ENCODE peak calls at places on chromosomes 6 and 20, in four cellular contexts. One of them, this sample, is unnamed.

GRCh38 chr6:42017021-42017643 is 33.2 kb upstream of the TAF8 start:
- DNase-seq in HepG2: no peak
- DNase-seq in GM12878: no peak
- DNase-seq in K562: peak
- DNase-seq in this sample: no peak

GRCh38 chr6:44444853-44445252 is 57.3 kb downstream of the CDC5L start:
- DNase-seq in HepG2: no peak
- DNase-seq in K562: no peak
- DNase-seq in GM12878: no peak
- DNase-seq in this sample: no peak

GRCh38 chr6:150685860-150686259 is 86.2 kb downstream of the PLEKHG1 start:
- DNase-seq in GM12878: peak
- DNase-seq in HepG2: peak
- DNase-seq in K562: peak
- DNase-seq in this sample: peak

GRCh38 chr6:43296780-43297494 is 1.1 kb upstream of the SLC22A7 start:
- DNase-seq in GM12878: no peak
- DNase-seq in K562: no peak
- DNase-seq in HepG2: no peak
- DNase-seq in this sample: no peak

GRCh38 chr20:32911355-32911754 is 52.6 kb downstream of the EFCAB8 start:
- DNase-seq in HepG2: no peak
- DNase-seq in GM12878: no peak
- DNase-seq in K562: no peak
- DNase-seq in this sample: no peak

GRCh38 chr6:134935076-134935475 is 14.8 kb downstream of the ALDH8A1 start:
- DNase-seq in K562: no peak
- DNase-seq in HepG2: no peak
- DNase-seq in GM12878: no peak
- DNase-seq in this sample: no peak

GRCh38 chr6:169970306-169970988 is 219.0 kb downstream of the ERMARD start:
- DNase-seq in GM12878: no peak
- DNase-seq in K562: no peak
- DNase-seq in HepG2: no peak
- DNase-seq in this sample: no peak

GRCh38 chr20:23180451-23180921 is 94.4 kb upstream of the CD93 start:
- DNase-seq in HepG2: no peak
- DNase-seq in GM12878: no peak
- DNase-seq in K562: peak
- DNase-seq in this sample: no peak

GRCh38 chr6:3768502-3768901 is 17.0 kb upstream of the PXDC1 start:
- DNase-seq in HepG2: no peak
- DNase-seq in GM12878: no peak
- DNase-seq in K562: no peak
- DNase-seq in this sample: no peak

GRCh38 chr6:45697605-45698004 is 318.1 kb downstream of the CLIC5 start:
- DNase-seq in GM12878: no peak
- DNase-seq in HepG2: no peak
- DNase-seq in K562: no peak
- DNase-seq in this sample: no peak

GRCh38 chr6:53159558-53159957 is 10.9 kb upstream of the GCM1 start:
- DNase-seq in GM12878: no peak
- DNase-seq in HepG2: peak
- DNase-seq in K562: no peak
- DNase-seq in this sample: peak

GRCh38 chr20:2093200-2093781 is 8.3 kb upstream of the STK35 start:
- DNase-seq in HepG2: peak
- DNase-seq in GM12878: no peak
- DNase-seq in K562: no peak
- DNase-seq in this sample: peak

GRCh38 chr20:50133474-50134217 is 19.9 kb downstream of the PEDS1 start:
- DNase-seq in GM12878: no peak
- DNase-seq in HepG2: no peak
- DNase-seq in K562: no peak
- DNase-seq in this sample: no peak

GRCh38 chr20:21516861-21517565 is 3.1 kb upstream of the NKX2-2 start:
- DNase-seq in GM12878: no peak
- DNase-seq in K562: no peak
- DNase-seq in HepG2: no peak
- DNase-seq in this sample: no peak

GRCh38 chr6:84762220-84762940 is 2.0 kb downstream of the TBX18 start:
- DNase-seq in HepG2: no peak
- DNase-seq in GM12878: no peak
- DNase-seq in K562: peak
- DNase-seq in this sample: peak

GRCh38 chr6:15493437-15494168 is 169.2 kb downstream of the DTNBP1 start:
- DNase-seq in HepG2: no peak
- DNase-seq in K562: no peak
- DNase-seq in GM12878: no peak
- DNase-seq in this sample: no peak

GRCh38 chr6:1619666-1620503 is 10.2 kb downstream of the FOXC1 start:
- DNase-seq in K562: no peak
- DNase-seq in HepG2: no peak
- DNase-seq in GM12878: no peak
- DNase-seq in this sample: no peak
- TF ChIP-seq FOXM1 in K562: no peak
- TF ChIP-seq FOXM1 in HepG2: no peak
- TF ChIP-seq FOXM1 in GM12878: no peak
- TF ChIP-seq FOXM1 in this sample: no peak

GRCh38 chr6:36375644-36376155 is 11.8 kb downstream of the ETV7 start:
- DNase-seq in K562: no peak
- DNase-seq in GM12878: no peak
- DNase-seq in HepG2: no peak
- DNase-seq in this sample: no peak
- TF ChIP-seq TARDBP in K562: no peak
- TF ChIP-seq TARDBP in GM12878: no peak
- TF ChIP-seq TARDBP in HepG2: no peak
- TF ChIP-seq TARDBP in this sample: no peak

GRCh38 chr6:105428342-105428957 is 25.6 kb upstream of the PREP start:
- DNase-seq in GM12878: no peak
- DNase-seq in K562: no peak
- DNase-seq in HepG2: peak
- DNase-seq in this sample: no peak

GRCh38 chr6:105431226-105431625 is 28.3 kb upstream of the PREP start:
- DNase-seq in HepG2: peak
- DNase-seq in GM12878: no peak
- DNase-seq in K562: peak
- DNase-seq in this sample: peak

GRCh38 chr6:105432797-105433196 is 29.9 kb upstream of the PREP start:
- DNase-seq in GM12878: no peak
- DNase-seq in HepG2: peak
- DNase-seq in K562: no peak
- DNase-seq in this sample: no peak

GRCh38 chr6:105430685-105431084 is 27.8 kb upstream of the PREP start:
- DNase-seq in HepG2: no peak
- DNase-seq in K562: no peak
- DNase-seq in GM12878: no peak
- DNase-seq in this sample: no peak

DNA sequence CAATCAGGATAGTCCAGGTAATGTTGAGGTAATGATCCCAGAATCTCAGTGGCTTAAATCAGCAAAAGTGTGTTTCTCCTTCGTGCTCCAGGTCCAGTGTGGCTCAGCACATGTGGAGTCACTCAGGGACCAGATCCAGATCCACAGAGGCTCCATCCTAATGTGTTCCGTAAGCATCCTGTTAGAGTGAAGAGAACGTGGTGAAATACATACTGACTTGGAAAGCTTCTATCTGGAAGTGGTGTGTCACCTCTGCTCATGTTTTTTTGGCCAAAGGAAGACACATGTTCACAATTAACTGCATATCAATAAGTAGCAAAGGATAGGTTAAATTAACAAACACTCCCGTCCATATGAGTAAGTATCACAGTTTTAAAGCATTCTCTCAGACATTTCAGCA is 26.8 kb upstream of the PREP start:
- DNase-seq in HepG2: no peak
- DNase-seq in GM12878: no peak
- DNase-seq in K562: no peak
- DNase-seq in this sample: no peak
- TF ChIP-seq FOXM1 in HepG2: no peak
- TF ChIP-seq FOXM1 in GM12878: no peak
- TF ChIP-seq FOXM1 in K562: no peak
- TF ChIP-seq FOXM1 in this sample: no peak

DNA sequence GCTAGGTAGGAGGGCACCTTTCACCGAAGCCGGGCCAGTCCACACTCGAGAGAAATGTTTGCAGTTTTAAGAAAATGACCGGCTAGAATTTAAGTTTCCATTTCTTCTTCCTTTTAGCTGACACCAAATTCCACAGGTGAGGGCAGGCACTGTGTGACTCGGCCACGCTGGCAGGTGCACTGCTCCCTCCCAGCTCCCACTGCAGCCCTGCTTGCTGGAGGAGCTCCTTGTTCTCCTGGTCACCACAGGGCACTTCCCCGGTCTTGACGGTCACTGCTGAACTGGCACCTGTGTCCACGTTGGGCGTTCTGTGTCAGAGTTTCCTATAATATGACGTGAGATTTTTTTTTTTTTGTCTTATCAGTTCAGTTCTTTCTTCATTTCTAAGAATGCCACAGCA is 3.6 kb upstream of the KIF25 start:
- DNase-seq in K562: no peak
- DNase-seq in GM12878: no peak
- DNase-seq in HepG2: no peak
- DNase-seq in this sample: no peak
- TF ChIP-seq TARDBP in K562: no peak
- TF ChIP-seq TARDBP in GM12878: no peak
- TF ChIP-seq TARDBP in HepG2: no peak
- TF ChIP-seq TARDBP in this sample: no peak

GRCh38 chr6:131846023-131846663 is 38.3 kb downstream of the ENPP1 start:
- DNase-seq in HepG2: no peak
- DNase-seq in K562: no peak
- DNase-seq in GM12878: no peak
- DNase-seq in this sample: no peak

GRCh38 chr6:131846905-131847304 is 39.1 kb downstream of the ENPP1 start:
- DNase-seq in HepG2: no peak
- DNase-seq in GM12878: no peak
- DNase-seq in K562: no peak
- DNase-seq in this sample: no peak

GRCh38 chr6:131840936-131841583 is 33.2 kb downstream of the ENPP1 start:
- DNase-seq in K562: no peak
- DNase-seq in HepG2: peak
- DNase-seq in GM12878: no peak
- DNase-seq in this sample: no peak

GRCh38 chr6:131843768-131844167 is 35.9 kb downstream of the ENPP1 start:
- DNase-seq in HepG2: no peak
- DNase-seq in GM12878: no peak
- DNase-seq in K562: no peak
- DNase-seq in this sample: no peak

GRCh38 chr6:131844243-131844841 is 36.5 kb downstream of the ENPP1 start:
- DNase-seq in HepG2: peak
- DNase-seq in K562: no peak
- DNase-seq in GM12878: no peak
- DNase-seq in this sample: no peak
- TF ChIP-seq FOXM1 in HepG2: no peak
- TF ChIP-seq FOXM1 in K562: no peak
- TF ChIP-seq FOXM1 in GM12878: no peak
- TF ChIP-seq FOXM1 in this sample: no peak